ENCODE peak calls at places on chromosomes 16 and 17, in six cellular contexts. L is GM12892; O is amygdala; A is activated CD4-positive, alpha-beta T cell treated with anti-CD3 and anti-CD28 coated beads, Interleukin-2, amount 50 U/mL, for 4 hours; R is stimulated activated CD8-positive, alpha-beta memory T cell treated with anti-CD3 and anti-CD28 coated beads, Interleukin-15, amount 100 ng/mL, for 24 hours; U is stimulated activated CD4-positive, alpha-beta T cell treated with anti-CD3 and anti-CD28 coated beads, Interleukin-2, amount 100 ng/mL, for 48 hours. P is an unnamed sample.

GRCh38 chr16:86502856-86503748 is 7.2 kb upstream of the FOXF1 start:
- DNase-seq in R (no peak), L (no peak), A (no peak), O (no peak), U (no peak), P (no peak)

GRCh38 chr16:57263585-57264351 is 18.7 kb downstream of the ARL2BP start:
- DNase-seq in U (no peak), O (no peak), A (no peak), R (no peak), L (no peak), P (no peak)

GRCh38 chr16:29170393-29171239 is 185.8 kb downstream of the LAT start:
- DNase-seq in U (no peak), O (no peak), L (no peak), R (no peak), A (no peak), P (no peak)

GRCh38 chr17:68819465-68819864 is 135.7 kb downstream of the ABCA8 start:
- DNase-seq in U (no peak), A (no peak), O (no peak), R (no peak), L (no peak), P (no peak)

GRCh38 chr16:9122969-9123368 is 31.5 kb downstream of the HAPSTR1 start:
- DNase-seq in O (no peak), L (no peak), R (no peak), U (no peak), A (no peak), P (no peak)

GRCh38 chr17:17567631-17568030 is 23.9 kb downstream of the PEMT start:
- DNase-seq in L (no peak), U (no peak), A (no peak), O (peak; percentile 67), R (no peak), P (no peak)

GRCh38 chr17:57442914-57443571 is 186.7 kb downstream of the MSI2 start:
- DNase-seq in L (no peak), A (peak; percentile 62), R (no peak), U (peak; percentile 48), O (peak; percentile 38), P (no peak)

GRCh38 chr17:43905400-43905984 is 1.8 kb downstream of the MPP2 start:
- DNase-seq in O (no peak), R (no peak), U (no peak), A (no peak), L (no peak), P (no peak)

GRCh38 chr17:78697122-78697845 is 84.8 kb downstream of the CYTH1 start:
- DNase-seq in L (no peak), A (no peak), U (no peak), R (no peak), O (peak; percentile 27), P (no peak)

GRCh38 chr16:56824335-56824734 is 40.7 kb upstream of the SLC12A3 start:
- DNase-seq in A (no peak), O (no peak), R (no peak), U (no peak), L (no peak), P (peak; percentile 32)

GRCh38 chr17:63474174-63474913 is 2.5 kb upstream of the ACE start:
- DNase-seq in U (no peak), O (no peak), R (no peak), L (no peak), A (no peak), P (no peak)

GRCh38 chr17:50440172-50440837 is 14.3 kb downstream of the ACSF2 start:
- DNase-seq in O (no peak), U (no peak), L (no peak), R (no peak), A (no peak), P (no peak)

GRCh38 chr17:66441012-66441703 is 138.7 kb downstream of the PRKCA start:
- DNase-seq in U (no peak), L (peak; percentile 21), A (no peak), R (no peak), O (no peak), P (no peak)

GRCh38 chr17:61248399-61248798 is 151.2 kb upstream of the TBX2 start:
- DNase-seq in O (no peak), A (no peak), L (no peak), U (no peak), R (no peak), P (no peak)

GRCh38 chr17:64398330-64398729 is 7.7 kb upstream of the PECAM1 start:
- DNase-seq in O (no peak), R (no peak), A (no peak), U (no peak), L (no peak), P (no peak)

GRCh38 chr17:19384723-19385391 is 2.1 kb downstream of the MFAP4 start:
- DNase-seq in L (no peak), R (no peak), U (no peak), O (peak; percentile 71), A (no peak), P (peak; percentile 29)

GRCh38 chr16:27561216-27561615 is 11.3 kb downstream of the KATNIP start:
- DNase-seq in R (no peak), A (no peak), O (no peak), U (no peak), L (no peak), P (no peak)

GRCh38 chr17:64441772-64442549 is 7.0 kb upstream of the MILR1 start:
- DNase-seq in O (no peak), R (no peak), L (no peak), U (no peak), A (no peak), P (no peak)

GRCh38 chr17:59342681-59343127 is 11.2 kb downstream of the YPEL2 start:
- DNase-seq in A (no peak), R (no peak), L (no peak), U (no peak), O (no peak), P (no peak)

GRCh38 chr16:49488336-49488735 is 114.7 kb downstream of the C16orf78 start:
- DNase-seq in U (no peak), L (no peak), A (no peak), O (no peak), R (no peak), P (no peak)

GRCh38 chr17:67759355-67760171 is 41.8 kb downstream of the NOL11 start:
- DNase-seq in A (no peak), O (no peak), R (no peak), U (no peak), L (no peak), P (no peak)

GRCh38 chr17:4583796-4584124 is 569 bp upstream of the SMTNL2 start:
- DNase-seq in U (no peak), L (no peak), O (no peak), R (no peak), A (no peak), P (no peak)

GRCh38 chr17:17056167-17056562 is 13.9 kb downstream of the MPRIP start:
- DNase-seq in O (no peak), A (no peak), R (no peak), U (no peak), L (no peak), P (no peak)

GRCh38 chr16:31513126-31513525 is 4.9 kb upstream of the RUSF1 start:
- DNase-seq in A (no peak), U (no peak), O (no peak), L (no peak), R (no peak), P (no peak)